ENCODE peak calls at places on chromosomes 1 and 21, in five cellular contexts. P is NCI-H1105, A is cardiac fibroblast, N is NCI-H1930, G is GM19239. W is an unnamed sample.

GRCh38 chr1:23470282-23471070 is 13.5 kb downstream of the ASAP3 start:
- DNase-seq in P (no peak), A (peak; percentile 97), N (no peak), G (no peak), W (no peak)

GRCh38 chr1:18581420-18581880 is 49.2 kb upstream of the PAX7 start:
- DNase-seq in P (peak; percentile 27), A (no peak), N (no peak), G (peak; percentile 62), W (peak; percentile 65)

GRCh38 chr1:199857103-199857502 is 170.4 kb upstream of the NR5A2 start:
- DNase-seq in P (no peak), A (peak; percentile 54), N (no peak), G (no peak), W (no peak)

GRCh38 chr21:27108228-27108627 is 141.3 kb upstream of the ADAMTS5 start:
- DNase-seq in P (no peak), A (peak; percentile 6), N (no peak), G (no peak), W (no peak)

GRCh38 chr1:226424228-226425003 is 16.5 kb upstream of the PARP1 start:
- DNase-seq in P (peak; percentile 8), A (peak; percentile 52), N (no peak), G (no peak), W (peak; percentile 69)

GRCh38 chr1:205933672-205934618 is 9.3 kb downstream of the SLC26A9 start:
- DNase-seq in P (no peak), A (peak; percentile 63), N (no peak), G (no peak), W (no peak)

GRCh38 chr1:18725231-18725895 is 94.7 kb downstream of the PAX7 start:
- DNase-seq in P (peak; percentile 70), A (no peak), N (no peak), G (no peak), W (no peak)

GRCh38 chr1:3207217-3207848 is 138.3 kb downstream of the PRDM16 start:
- DNase-seq in P (no peak), A (no peak), N (no peak), G (no peak), W (no peak)

GRCh38 chr1:61119085-61119484 is 36.7 kb downstream of the NFIA start:
- DNase-seq in P (peak; percentile 41), A (no peak), N (peak; percentile 15), G (no peak), W (no peak)

GRCh38 chr1:172826096-172826741 is 167.3 kb downstream of the FASLG start:
- DNase-seq in P (no peak), A (peak; percentile 92), N (no peak), G (no peak), W (peak; percentile 15)

GRCh38 chr1:151340870-151341754 is 5.9 kb downstream of the RFX5 start:
- DNase-seq in P (peak; percentile 79), A (peak; percentile 89), N (peak; percentile 71), G (no peak), W (peak; percentile 44)

GRCh38 chr1:187839873-187840272 is 1011.1 kb downstream of the PLA2G4A start:
- DNase-seq in P (no peak), A (no peak), N (no peak), G (no peak), W (no peak)

GRCh38 chr1:160167580-160167979 is 16.2 kb downstream of the ATP1A4 start:
- DNase-seq in P (no peak), A (no peak), N (no peak), G (no peak), W (no peak)

GRCh38 chr1:9687120-9687875 is 35.8 kb downstream of the PIK3CD start:
- DNase-seq in P (peak; percentile 58), A (peak; percentile 41), N (peak; percentile 70), G (no peak), W (peak; percentile 73)

GRCh38 chr1:10599194-10599861 is 124.6 kb downstream of the PEX14 start:
- DNase-seq in P (no peak), A (peak; percentile 44), N (no peak), G (no peak), W (no peak)

W was measured in GM20000.